ENCODE peak calls at places on chromosomes 13 and 19, in six cellular contexts. P is Peyer's patch, F is spleen, A is lower leg skin, J is esophagus squamous epithelium, N is IMR-90. T is an unnamed sample.

GRCh38 chr19:10226021-10226375 is 5.1 kb downstream of the S1PR2 start:
- DNase-seq in F (no peak), N (no peak), J (no peak), P (no peak), A (no peak), T (no peak)

GRCh38 chr19:49593233-49594113 is 2.5 kb downstream of the PRR12 start:
- DNase-seq in F (peak; percentile 95), J (peak; percentile 37), P (peak; percentile 95), N (peak; percentile 89), A (peak; percentile 94), T (peak; percentile 94)

GRCh38 chr19:28296506-28296905 is 916.4 kb downstream of the UQCRFS1 start:
- DNase-seq in P (no peak), F (no peak), N (no peak), A (no peak), J (no peak), T (no peak)

GRCh38 chr13:21061077-21061945 is at the start of gene LATS2:
- DNase-seq in P (peak; percentile 90), N (peak; percentile 94), J (peak; percentile 53), F (peak; percentile 98), A (peak; percentile 95), T (peak; percentile 89)

GRCh38 chr13:46759861-46760260 is 37.1 kb downstream of the ESD start:
- DNase-seq in P (no peak), F (no peak), A (no peak), J (no peak), N (no peak), T (no peak)

GRCh38 chr19:23766951-23767350 is 8.3 kb upstream of the ZNF681 start:
- DNase-seq in F (no peak), J (no peak), N (no peak), P (no peak), A (no peak), T (no peak)

GRCh38 chr13:101982903-101983302 is 418.9 kb downstream of the FGF14 start:
- DNase-seq in A (no peak), F (no peak), J (no peak), N (no peak), P (no peak), T (no peak)

GRCh38 chr19:6414033-6414643 is 10.5 kb downstream of the KHSRP start:
- DNase-seq in A (no peak), F (no peak), P (no peak), N (no peak), J (no peak), T (no peak)

DNA sequence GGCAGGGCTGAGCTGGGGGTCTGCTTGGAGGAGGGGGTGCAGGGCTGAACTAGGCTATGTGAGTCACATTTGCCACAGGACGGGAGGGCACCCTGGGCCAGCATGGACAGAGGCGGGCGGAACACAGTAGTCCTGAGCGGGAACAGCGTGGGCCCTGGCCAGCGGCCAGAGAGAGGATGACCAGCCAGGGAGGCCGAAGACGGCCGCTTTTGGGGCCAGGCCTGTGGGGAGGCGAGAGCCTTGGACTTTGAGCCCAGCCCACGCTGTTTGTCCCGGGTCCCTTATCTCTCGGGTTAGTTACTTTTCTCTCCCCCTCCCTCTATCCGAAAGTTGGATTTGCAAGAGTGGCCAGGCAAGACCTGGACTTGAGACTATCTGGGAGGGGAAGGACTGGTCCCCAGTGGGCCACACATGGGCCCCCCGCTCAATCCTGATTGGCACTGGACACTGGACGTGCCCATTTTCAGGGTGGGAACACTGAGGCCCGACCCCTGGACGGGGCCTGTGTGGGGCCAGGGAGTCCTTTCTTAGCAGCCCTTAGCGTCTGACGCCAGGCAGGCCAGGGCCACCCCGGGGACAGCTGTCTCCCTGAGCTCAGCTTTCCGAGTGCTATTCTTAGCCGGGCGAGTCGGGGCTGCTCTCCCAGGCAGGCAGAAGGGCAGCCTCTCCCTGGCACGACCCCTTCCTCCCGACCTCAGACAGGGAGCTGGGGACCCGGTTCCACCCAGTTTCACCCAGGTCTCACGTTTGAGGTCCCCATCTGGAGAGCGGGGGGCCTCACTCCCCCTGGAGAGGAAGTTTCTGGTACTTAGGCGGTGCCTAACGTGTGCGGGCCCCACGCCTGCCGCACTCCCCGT is 833 bp downstream of the GAMT start:
- DNase-seq in F (no peak), J (no peak), A (no peak), N (no peak), P (no peak), T (no peak)
- TF ChIP-seq POLR2A in F (no peak), J (no peak), A (no peak), N (no peak), P (no peak), T (no peak)

DNA sequence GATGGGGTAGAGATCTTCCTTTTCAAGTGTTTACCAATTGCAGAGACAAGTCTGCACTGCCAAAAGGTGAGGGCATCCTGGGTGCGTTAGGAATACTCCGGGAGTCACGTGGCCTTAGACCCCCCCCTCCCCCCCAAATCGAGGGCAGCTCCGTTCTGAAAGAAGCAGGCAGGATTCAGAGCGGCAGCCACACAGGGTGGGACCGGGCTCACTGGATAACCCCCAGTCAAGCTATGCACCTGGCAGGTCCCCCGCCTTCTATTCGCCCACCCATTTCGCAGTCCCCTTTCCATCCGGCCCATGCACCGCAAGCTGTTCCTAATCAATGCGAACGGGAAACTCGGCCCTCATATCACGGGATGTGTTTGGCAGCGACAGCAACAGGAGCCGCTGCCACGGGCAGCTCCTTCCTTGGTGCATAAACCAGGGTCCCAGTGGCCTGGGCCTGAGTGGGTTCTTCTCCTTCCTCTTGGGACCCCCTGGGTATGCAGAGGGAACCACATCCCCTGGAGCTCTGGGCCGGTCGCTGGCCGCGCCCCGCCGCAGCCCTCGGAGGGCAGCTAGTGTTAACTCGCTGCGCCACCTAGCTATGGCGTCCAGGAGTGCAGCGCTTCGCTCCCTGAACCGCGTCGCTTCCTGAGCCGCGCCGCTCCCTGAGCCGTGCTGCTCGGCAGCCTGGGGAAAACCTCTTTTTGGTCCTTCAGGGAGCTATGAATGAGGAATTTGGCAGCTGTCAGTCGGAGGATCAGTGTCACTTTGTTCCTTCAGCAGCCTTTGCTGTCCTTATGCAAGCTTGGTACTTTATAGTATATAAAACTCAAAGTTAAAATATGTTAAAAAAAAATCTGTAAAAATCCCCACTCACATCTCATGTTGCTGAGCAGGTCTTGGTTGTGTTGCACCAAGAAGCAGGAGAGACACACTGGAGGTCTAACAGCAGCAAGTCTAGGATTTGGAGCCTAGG is 41.4 kb downstream of the LYL1 start:
- DNase-seq in F (peak; percentile 95), N (peak; percentile 69), A (peak; percentile 78), P (peak; percentile 91), J (peak; percentile 17), T (peak; percentile 90)
- TF ChIP-seq POLR2A in F (no peak), N (no peak), A (no peak), P (no peak), J (no peak), T (no peak)

GRCh38 chr13:36166051-36166450 is 34.9 kb upstream of the DCLK1 start:
- DNase-seq in J (no peak), N (no peak), F (no peak), P (no peak), A (no peak), T (no peak)
- TF ChIP-seq POLR2A in J (no peak), N (no peak), F (no peak), P (no peak), A (no peak), T (no peak)

GRCh38 chr19:48391100-48392005 is at the start of gene KDELR1:
- DNase-seq in A (peak; percentile 70), J (no peak), F (peak; percentile 93), N (peak; percentile 60), P (peak; percentile 88), T (peak; percentile 87)
- TF ChIP-seq POLR2A in A (no peak), J (no peak), F (no peak), N (no peak), P (peak; percentile 53), T (peak; percentile 40)

T was measured in erythroblast.